ENCODE peak calls at places on chromosomes 4 and X, in six cellular contexts. G is GM12878, J is SK-N-SH, S is K562, Z is HepG2, B is H1. T is an unnamed sample.

GRCh38 chr4:109821186-109821585 is 5.6 kb downstream of the GAR1 start:
- DNase-seq in B (no peak), S (no peak), J (no peak), G (no peak), Z (no peak), T (no peak)

GRCh38 chr4:137530176-137530575 is 2.1 kb downstream of the PCDH18 start:
- DNase-seq in Z (no peak), J (no peak), G (no peak), S (no peak), B (no peak), T (no peak)

GRCh38 chr4:76301068-76301774 is 5.3 kb upstream of the STBD1 start:
- DNase-seq in B (no peak), J (no peak), S (peak; percentile 90), Z (peak; percentile 91), G (peak; percentile 74), T (peak; percentile 66)

GRCh38 chr4:74283614-74284013 is 24.7 kb upstream of the EPGN start:
- DNase-seq in B (no peak), G (no peak), J (no peak), Z (no peak), S (no peak), T (peak; percentile 38)

GRCh38 chr4:23889814-23890269 is at the start of gene PPARGC1A:
- DNase-seq in S (no peak), Z (peak; percentile 80), J (peak; percentile 11), B (no peak), G (no peak), T (no peak)

GRCh38 chr4:6054162-6054922 is 36.1 kb upstream of the C4orf50 start:
- DNase-seq in J (no peak), S (no peak), B (no peak), G (no peak), Z (no peak), T (no peak)

GRCh38 chrX:64976673-64977040 is 407 bp upstream of the ZC4H2 start:
- DNase-seq in Z (no peak), J (no peak), B (no peak), S (no peak), G (no peak), T (no peak)

GRCh38 chr4:182143086-182143821 is 99.9 kb upstream of the TENM3 start:
- DNase-seq in G (no peak), Z (no peak), J (no peak), B (no peak), S (no peak), T (no peak)

GRCh38 chrX:40543661-40544328 is 37.0 kb upstream of the ATP6AP2 start:
- DNase-seq in Z (peak; percentile 19), J (peak; percentile 40), G (peak; percentile 33), S (peak; percentile 22), B (no peak), T (peak; percentile 31)

GRCh38 chr4:67542076-67542475 is 3.2 kb downstream of the CENPC start:
- DNase-seq in G (no peak), J (no peak), S (no peak), Z (no peak), B (no peak), T (no peak)

GRCh38 chrX:16695079-16695676 is 17.3 kb downstream of the CTPS2 start:
- DNase-seq in B (peak; percentile 74), S (peak; percentile 48), Z (peak; percentile 29), J (peak; percentile 69), G (no peak), T (peak; percentile 54)

GRCh38 chr4:2812985-2813384 is 20.1 kb downstream of the SH3BP2 start:
- DNase-seq in B (no peak), J (no peak), S (no peak), G (no peak), Z (no peak), T (no peak)

GRCh38 chr4:4327652-4328121 is 37.6 kb downstream of the ZBTB49 start:
- DNase-seq in J (peak; percentile 78), S (peak; percentile 82), B (peak; percentile 86), G (no peak), Z (peak; percentile 62), T (peak; percentile 11)

GRCh38 chr4:5010984-5011383 is 8.3 kb downstream of the CYTL1 start:
- DNase-seq in G (no peak), B (no peak), S (no peak), J (no peak), Z (no peak), T (no peak)

GRCh38 chr4:20075479-20075878 is 176.2 kb upstream of the SLIT2 start:
- DNase-seq in Z (no peak), J (no peak), B (no peak), G (no peak), S (no peak), T (no peak)

GRCh38 chrX:14936561-14936960 is 63.3 kb downstream of the MOSPD2 start:
- DNase-seq in J (no peak), G (no peak), Z (no peak), B (no peak), S (peak; percentile 15), T (peak; percentile 44)

GRCh38 chr4:163673848-163674702 is 179.6 kb downstream of the TMA16 start:
- DNase-seq in B (no peak), S (no peak), Z (no peak), G (no peak), J (no peak), T (no peak)

DNA sequence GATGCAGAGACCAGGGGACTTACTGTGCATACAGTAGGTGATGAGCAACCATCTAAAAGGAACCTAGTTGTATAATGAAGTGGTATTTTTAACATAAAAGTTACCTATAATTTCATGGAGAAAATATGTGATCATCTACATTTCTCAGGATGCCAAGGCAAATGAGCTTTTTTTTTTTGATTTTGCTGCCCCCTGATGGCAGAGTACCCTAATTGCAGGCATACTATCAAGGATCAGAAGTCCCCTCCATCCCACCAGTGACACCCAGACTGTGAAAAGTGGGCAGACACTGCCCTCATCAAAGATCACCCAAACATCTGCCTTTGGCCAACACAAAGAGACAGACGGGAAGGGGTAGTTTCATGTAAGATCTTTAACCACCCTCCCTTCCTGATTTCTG is 9.6 kb upstream of the ABLIM2 start:
- DNase-seq in Z (no peak), G (no peak), J (no peak), S (no peak), B (no peak), T (no peak)
- TF ChIP-seq CTCF in Z (no peak), G (peak; percentile 23), J (peak; percentile 50), S (peak; percentile 24), B (peak; percentile 50), T (no peak)

GRCh38 chr4:172770787-172771186 is 397.8 kb upstream of the GALNT7 start:
- DNase-seq in G (no peak), Z (no peak), J (no peak), B (no peak), S (no peak), T (no peak)

GRCh38 chr4:172776203-172776896 is 392.3 kb upstream of the GALNT7 start:
- DNase-seq in B (no peak), G (no peak), J (no peak), S (no peak), Z (no peak), T (no peak)

DNA sequence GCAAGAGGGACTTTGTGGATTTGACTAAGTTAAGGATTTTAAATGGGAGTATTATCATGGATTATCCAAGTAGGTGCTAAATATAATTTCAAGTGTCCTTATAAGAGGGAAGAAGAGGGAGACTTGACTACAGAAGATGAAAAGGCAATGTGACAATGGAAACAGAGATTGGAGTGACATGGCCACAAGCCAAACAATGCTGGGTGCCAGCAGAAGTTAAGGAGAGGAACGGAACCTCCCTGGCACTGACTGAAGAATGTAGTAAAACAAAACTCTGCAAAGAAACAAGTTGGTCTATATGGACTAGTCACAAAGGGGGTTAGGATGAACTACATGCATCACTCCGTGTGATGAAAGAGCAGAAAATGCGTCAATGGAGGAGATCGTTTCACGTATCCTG is 395.8 kb upstream of the GALNT7 start:
- DNase-seq in B (no peak), G (no peak), S (no peak), J (no peak), Z (no peak), T (no peak)
- TF ChIP-seq CHD2 in B (no peak), G (no peak), S (no peak), J (no peak), Z (no peak), T (no peak)

DNA sequence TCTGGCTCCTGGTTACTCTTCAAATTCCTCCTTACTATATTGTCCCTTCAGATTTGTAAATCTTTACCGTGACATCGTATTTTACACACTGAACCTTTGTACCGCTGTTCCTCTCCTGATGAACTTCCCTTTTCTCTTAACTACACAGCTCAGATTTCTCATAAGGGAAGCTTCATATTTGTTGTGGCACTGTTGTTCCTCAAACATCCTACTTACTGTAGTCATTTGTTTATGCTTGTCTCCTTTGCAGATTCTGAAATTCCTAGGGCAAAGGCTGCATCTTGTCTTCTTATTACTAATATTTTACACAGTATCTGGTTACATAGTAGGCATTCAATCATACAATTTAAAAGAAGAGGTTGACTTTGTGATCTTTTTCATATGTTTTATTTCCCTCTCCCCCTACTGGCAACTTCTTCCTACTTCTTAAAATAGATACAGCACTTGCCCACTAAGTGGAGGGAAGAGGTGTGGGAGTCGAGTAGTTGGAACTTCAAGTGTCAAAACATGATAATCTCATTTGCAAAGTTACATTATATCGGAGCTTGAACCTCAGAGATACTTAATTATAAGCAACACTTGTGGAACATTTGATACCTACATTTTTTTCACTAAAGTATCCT is 50.0 kb downstream of the TET2 start:
- DNase-seq in Z (no peak), G (peak; percentile 35), J (no peak), B (no peak), S (peak; percentile 8), T (peak; percentile 1)
- TF ChIP-seq CTCF in Z (no peak), G (no peak), J (peak; percentile 55), B (no peak), S (peak; percentile 31), T (no peak)

DNA sequence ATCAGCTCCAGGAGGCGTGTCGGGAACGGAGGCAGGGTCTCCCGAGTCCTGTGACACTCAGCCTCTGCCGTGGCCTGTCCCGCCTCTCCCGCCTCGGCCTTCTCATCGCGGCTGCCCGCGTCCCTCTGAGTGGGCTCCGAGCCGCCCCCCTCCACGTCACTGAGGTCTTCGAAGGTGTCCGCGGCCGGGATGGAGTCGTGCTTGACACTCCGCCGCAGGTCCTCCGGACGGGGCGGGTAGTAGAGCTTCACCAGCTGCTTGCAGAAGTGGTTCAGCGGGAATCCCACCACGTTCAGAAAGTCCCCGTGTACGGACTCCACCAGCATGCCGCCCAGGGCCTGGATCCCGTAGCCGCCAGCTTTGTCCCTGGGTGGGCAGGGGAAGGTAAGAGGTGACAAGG is 25.0 kb downstream of the ASMTL start:
- DNase-seq in J (no peak), Z (no peak), G (no peak), S (no peak), B (no peak), T (no peak)
- TF ChIP-seq CHD2 in J (no peak), Z (no peak), G (no peak), S (no peak), B (no peak), T (no peak)

DNA sequence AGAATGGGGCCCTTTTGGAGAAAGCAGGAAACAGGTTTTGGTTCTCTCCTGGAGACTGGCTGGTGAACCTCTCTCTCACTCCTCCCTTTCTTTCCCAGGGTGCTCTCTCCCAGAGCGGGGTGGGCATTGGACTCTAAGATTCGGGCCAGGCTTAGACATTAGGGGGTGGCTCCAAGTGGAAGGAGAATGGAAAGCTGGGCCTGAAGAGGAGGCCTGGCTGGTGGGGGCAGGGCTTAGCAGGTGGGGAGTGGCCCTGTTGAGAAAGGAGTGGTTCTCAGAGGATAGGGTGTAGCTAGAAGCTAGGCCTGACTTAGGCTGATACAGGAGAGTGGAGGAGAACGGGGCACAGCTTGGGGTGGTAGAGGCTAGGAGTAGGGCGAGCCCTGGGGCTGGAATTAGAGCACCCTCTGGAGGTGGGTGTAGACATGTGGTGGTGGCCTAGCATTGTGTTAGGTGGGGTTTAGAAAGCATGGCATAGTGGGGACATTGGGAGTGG is 5.7 kb downstream of the PLP2 start:
- DNase-seq in B (no peak), G (no peak), Z (no peak), S (peak; percentile 44), J (no peak), T (no peak)
- TF ChIP-seq CTCF in B (peak; percentile 6), G (peak; percentile 28), Z (peak; percentile 39), S (peak; percentile 59), J (no peak), T (peak; percentile 11)

GRCh38 chrX:34656842-34657780 is at the start of gene TMEM47:
- DNase-seq in J (peak; percentile 75), Z (no peak), B (peak; percentile 72), G (no peak), S (peak; percentile 53), T (peak; percentile 40)
- TF ChIP-seq CHD2 in J (no peak), Z (no peak), B (no peak), G (no peak), S (no peak), T (no peak)